ENCODE peak calls at places on chromosomes 1 and 21, in nine cellular contexts. X is effector CD8-positive, alpha-beta T cell; Y is NB4; I is memory B cell; M is psoas muscle; L is bronchial epithelial cell; R is right cardiac atrium; C is heart left ventricle; T is endodermal cell. D is an unnamed sample.

GRCh38 chr1:240031414-240031813 is 60.3 kb upstream of the FMN2 start:
- DNase-seq in X (no peak), Y (no peak), I (no peak), M (no peak), L (no peak), R (no peak), C (no peak), T (no peak), D (no peak)

GRCh38 chr1:966603-967295 is 467 bp downstream of the PLEKHN1 start:
- DNase-seq in X (peak; percentile 47), Y (peak; percentile 77), I (no peak), M (peak; percentile 75), L (peak; percentile 70), R (peak; percentile 82), C (peak; percentile 73), T (peak; percentile 87), D (peak; percentile 86)

GRCh38 chr1:16009678-16010077 is 5.6 kb downstream of the SRARP start:
- DNase-seq in X (no peak), Y (no peak), I (no peak), M (no peak), L (no peak), R (peak; percentile 48), C (no peak), T (no peak), D (no peak)

GRCh38 chr1:55078470-55078869 is 39.1 kb downstream of the PCSK9 start:
- DNase-seq in X (no peak), Y (no peak), I (no peak), M (no peak), L (no peak), R (no peak), C (no peak), T (no peak), D (no peak)

GRCh38 chr1:7575041-7575400 is 196.1 kb upstream of the VAMP3 start:
- DNase-seq in X (no peak), Y (no peak), I (no peak), M (no peak), L (no peak), R (no peak), C (no peak), T (no peak), D (no peak)

GRCh38 chr1:175415133-175415712 is 222.6 kb upstream of the KIAA0040 start:
- DNase-seq in X (no peak), Y (no peak), I (no peak), M (no peak), L (no peak), R (no peak), C (no peak), T (no peak), D (no peak)

GRCh38 chr1:202244841-202245261 is 51.3 kb downstream of the LGR6 start:
- DNase-seq in X (no peak), Y (no peak), I (no peak), M (no peak), L (no peak), R (no peak), C (no peak), T (peak; percentile 24), D (no peak)

GRCh38 chr1:2404890-2405511 is 7.4 kb downstream of the PEX10 start:
- DNase-seq in X (no peak), Y (no peak), I (no peak), M (no peak), L (no peak), R (peak; percentile 56), C (no peak), T (no peak), D (no peak)

GRCh38 chr21:36859744-36860501 is 106.5 kb downstream of the HLCS start:
- DNase-seq in X (no peak), Y (peak; percentile 90), I (peak; percentile 36), M (peak; percentile 72), L (peak; percentile 67), R (peak; percentile 93), C (peak; percentile 84), T (peak; percentile 90), D (peak; percentile 91)